ENCODE peak calls at places on chromosomes 3 and 15, in six cellular contexts. L is GM23248, J is HCT116, H is neuronal stem cell, C is fibroblast of lung, R is endothelial cell of umbilical vein. F is an unnamed sample.

GRCh38 chr3:24259901-24260512 is 234.6 kb downstream of the THRB start:
- DNase-seq in R (no peak), L (peak; percentile 78), J (no peak), H (no peak), C (peak; percentile 69), F (peak; percentile 50)

GRCh38 chr3:23324745-23325144 is 121.6 kb downstream of the UBE2E2 start:
- DNase-seq in L (peak; percentile 58), J (no peak), H (no peak), C (peak; percentile 80), R (peak; percentile 77), F (peak; percentile 18)

GRCh38 chr3:148178508-148178907 is 519.2 kb upstream of the AGTR1 start:
- DNase-seq in L (no peak), J (no peak), R (peak; percentile 14), C (peak; percentile 16), H (no peak), F (no peak)

GRCh38 chr3:166283856-166284255 is 446.6 kb upstream of the BCHE start:
- DNase-seq in C (peak; percentile 94), R (peak; percentile 85), J (no peak), L (peak; percentile 38), H (no peak), F (peak; percentile 89)

GRCh38 chr3:178434206-178434805 is 101.9 kb upstream of the KCNMB2 start:
- DNase-seq in C (no peak), H (no peak), L (peak; percentile 19), J (no peak), R (peak; percentile 22), F (peak; percentile 41)

GRCh38 chr3:13684854-13685253 is 135.9 kb downstream of the FBLN2 start:
- DNase-seq in C (no peak), R (no peak), H (no peak), L (no peak), J (no peak), F (no peak)

GRCh38 chr3:136979204-136979603 is 21.4 kb downstream of the IL20RB start:
- DNase-seq in J (no peak), H (no peak), R (no peak), L (no peak), C (no peak), F (no peak)

GRCh38 chr15:33526532-33526931 is 215.8 kb downstream of the RYR3 start:
- DNase-seq in C (no peak), L (no peak), J (no peak), R (no peak), H (no peak), F (no peak)

GRCh38 chr3:106006001-106006400 is 137.2 kb upstream of the CBLB start:
- DNase-seq in C (peak; percentile 97), R (no peak), H (no peak), L (peak; percentile 93), J (no peak), F (peak; percentile 45)

GRCh38 chr15:31303434-31304073 is 23.1 kb upstream of the KLF13 start:
- DNase-seq in J (no peak), R (no peak), L (peak; percentile 42), C (no peak), H (no peak), F (no peak)

GRCh38 chr3:40299721-40300335 is 9.7 kb upstream of the EIF1B start:
- DNase-seq in L (peak; percentile 82), C (peak; percentile 76), H (no peak), J (no peak), R (peak; percentile 58), F (peak; percentile 76)

GRCh38 chr15:99359760-99360159 is 108.5 kb downstream of the LRRC28 start:
- DNase-seq in C (no peak), H (no peak), L (no peak), J (no peak), R (no peak), F (no peak)

GRCh38 chr3:189790658-189791057 is 159.5 kb downstream of the TP63 start:
- DNase-seq in H (no peak), C (no peak), R (peak; percentile 74), L (no peak), J (no peak), F (no peak)

GRCh38 chr15:65954289-65954741 is 85.0 kb downstream of the RAB11A start:
- DNase-seq in J (peak; percentile 31), R (peak; percentile 24), L (peak; percentile 30), C (peak; percentile 88), H (no peak), F (peak; percentile 10)

GRCh38 chr15:20344601-20345400 is 196.8 kb downstream of the GOLGA6L6 start:
- DNase-seq in C (no peak), R (no peak), H (no peak), J (no peak), L (no peak), F (no peak)
- H3K9me3 ChIP-seq in C (peaks cover 33% of the 10 kb centered on the region), R (peaks cover 68% of the 10 kb centered on the region), H (peaks cover 18% of the 10 kb centered on the region), J (peaks cover 77% of the 10 kb centered on the region), L (no peaks in the 10 kb centered on the region), F (peaks cover 5% of the 10 kb centered on the region)

DNA sequence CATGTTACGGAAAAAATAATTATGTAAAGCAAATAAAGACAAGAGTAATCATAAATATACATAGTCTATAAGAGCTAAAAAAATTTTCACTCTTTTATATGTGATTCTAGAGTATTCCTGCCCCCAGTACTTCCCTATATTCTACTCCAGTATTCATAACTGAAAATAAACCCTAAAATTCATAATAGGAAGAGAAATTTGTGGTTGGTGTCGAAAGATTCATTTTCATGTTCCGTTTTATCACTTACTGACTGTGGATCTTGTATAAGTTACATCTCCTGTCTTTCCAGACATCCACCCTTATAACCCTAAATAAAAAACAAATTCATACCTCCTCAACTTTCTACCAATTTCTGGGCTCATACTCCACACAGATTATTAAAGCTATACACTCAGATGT is 16.0 kb upstream of the MBNL1 start:
- DNase-seq in R (no peak), H (no peak), C (no peak), L (no peak), J (no peak), F (no peak)
- H3K4me1 ChIP-seq in R (no peaks in the 10 kb centered on the region), H (no peaks in the 10 kb centered on the region), C (peaks cover 1% of the 10 kb centered on the region), L (peaks cover 5% of the 10 kb centered on the region), J (peaks cover 5% of the 10 kb centered on the region), F (peaks cover 3% of the 10 kb centered on the region)

GRCh38 chr15:52093167-52093538 is 19.4 kb downstream of the BCL2L10 start:
- DNase-seq in J (no peak), C (peak; percentile 21), L (no peak), R (no peak), H (no peak), F (no peak)
- H3K9ac ChIP-seq in J (no peak overlapping the region), C (no peak overlapping the region), L (peak overlapping the region; percentile 75), R (peak overlapping the region; percentile 76), H (no peak overlapping the region), F (peak overlapping the region; percentile 8)

DNA sequence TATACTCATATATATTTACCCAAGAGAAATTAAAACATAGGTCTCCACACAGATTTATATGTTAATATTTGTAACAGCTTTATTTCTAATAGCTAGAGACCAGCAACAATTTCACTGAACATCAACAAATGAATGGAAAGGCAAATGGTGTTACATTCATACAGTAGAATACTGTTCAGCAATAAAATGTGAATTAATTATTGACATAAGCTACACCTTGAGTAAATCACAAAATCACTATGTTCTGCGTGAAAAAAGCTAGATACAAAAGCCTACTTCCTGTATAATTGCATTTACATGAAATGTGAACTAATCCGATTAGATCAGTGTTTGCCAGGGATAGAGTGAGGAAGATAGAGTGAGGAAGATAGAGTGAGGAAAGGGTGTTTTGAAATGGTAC is 945.7 kb downstream of the SQOR start:
- DNase-seq in L (no peak), R (no peak), H (no peak), J (no peak), C (no peak), F (no peak)
- H3K9me3 ChIP-seq in L (no peaks in the 10 kb centered on the region), R (no peaks in the 10 kb centered on the region), H (no peaks in the 10 kb centered on the region), J (peaks cover 31% of the 10 kb centered on the region), C (no peaks in the 10 kb centered on the region), F (no peaks in the 10 kb centered on the region)

GRCh38 chr3:131714585-131715220 is 211.9 kb upstream of the MRPL3 start:
- DNase-seq in L (no peak), R (no peak), C (no peak), H (no peak), J (no peak), F (no peak)

GRCh38 chr3:131716007-131716406 is 213.2 kb upstream of the MRPL3 start:
- DNase-seq in C (no peak), L (peak; percentile 53), J (no peak), R (no peak), H (no peak), F (peak; percentile 1)

GRCh38 chr3:131711114-131711786 is 208.5 kb upstream of the MRPL3 start:
- DNase-seq in L (no peak), C (no peak), J (no peak), H (no peak), R (no peak), F (no peak)

GRCh38 chr3:131713416-131714118 is 210.8 kb upstream of the MRPL3 start:
- DNase-seq in C (no peak), J (no peak), L (no peak), R (no peak), H (no peak), F (no peak)

DNA sequence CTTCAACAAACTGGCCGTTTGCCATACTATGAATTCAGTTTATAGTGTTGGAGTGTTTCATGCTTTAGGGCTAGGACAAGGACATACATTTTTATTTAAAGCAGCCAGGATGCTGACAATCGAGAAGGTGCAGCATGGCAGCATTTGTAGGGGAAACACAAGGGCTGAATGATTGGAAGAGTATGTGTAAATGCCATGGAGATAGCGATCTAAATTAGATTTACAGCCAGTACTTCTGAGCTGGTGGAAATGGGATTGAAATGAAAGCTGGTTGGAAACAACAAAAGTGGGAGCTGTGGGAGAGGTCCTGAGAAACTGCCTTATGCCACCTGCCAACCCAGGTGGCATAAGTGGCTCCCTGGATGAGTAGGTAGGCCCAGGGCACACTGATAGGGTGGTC is 209.9 kb upstream of the MRPL3 start:
- DNase-seq in H (no peak), L (no peak), R (no peak), C (no peak), J (no peak), F (no peak)
- H3K4me1 ChIP-seq in H (peaks cover 3% of the 10 kb centered on the region), L (peaks cover 9% of the 10 kb centered on the region), R (no peaks in the 10 kb centered on the region), C (no peaks in the 10 kb centered on the region), J (no peaks in the 10 kb centered on the region), F (peaks cover 3% of the 10 kb centered on the region)

GRCh38 chr3:42980209-42980608 is 1.1 kb downstream of the GASK1A start:
- DNase-seq in R (no peak), L (peak; percentile 4), H (no peak), J (no peak), C (no peak), F (no peak)
- H3K9ac ChIP-seq in R (no peak overlapping the region), L (no peak overlapping the region), H (no peak overlapping the region), J (no peak overlapping the region), C (no peak overlapping the region), F (peak overlapping the region; percentile 72)

GRCh38 chr15:44873103-44873502 is 83.4 kb upstream of the TERB2 start:
- DNase-seq in C (no peak), H (no peak), J (no peak), R (no peak), L (no peak), F (no peak)
- H3K9me3 ChIP-seq in C (no peaks in the 10 kb centered on the region), H (peaks cover 6% of the 10 kb centered on the region), J (no peaks in the 10 kb centered on the region), R (no peaks in the 10 kb centered on the region), L (no peaks in the 10 kb centered on the region), F (peaks cover 31% of the 10 kb centered on the region)

DNA sequence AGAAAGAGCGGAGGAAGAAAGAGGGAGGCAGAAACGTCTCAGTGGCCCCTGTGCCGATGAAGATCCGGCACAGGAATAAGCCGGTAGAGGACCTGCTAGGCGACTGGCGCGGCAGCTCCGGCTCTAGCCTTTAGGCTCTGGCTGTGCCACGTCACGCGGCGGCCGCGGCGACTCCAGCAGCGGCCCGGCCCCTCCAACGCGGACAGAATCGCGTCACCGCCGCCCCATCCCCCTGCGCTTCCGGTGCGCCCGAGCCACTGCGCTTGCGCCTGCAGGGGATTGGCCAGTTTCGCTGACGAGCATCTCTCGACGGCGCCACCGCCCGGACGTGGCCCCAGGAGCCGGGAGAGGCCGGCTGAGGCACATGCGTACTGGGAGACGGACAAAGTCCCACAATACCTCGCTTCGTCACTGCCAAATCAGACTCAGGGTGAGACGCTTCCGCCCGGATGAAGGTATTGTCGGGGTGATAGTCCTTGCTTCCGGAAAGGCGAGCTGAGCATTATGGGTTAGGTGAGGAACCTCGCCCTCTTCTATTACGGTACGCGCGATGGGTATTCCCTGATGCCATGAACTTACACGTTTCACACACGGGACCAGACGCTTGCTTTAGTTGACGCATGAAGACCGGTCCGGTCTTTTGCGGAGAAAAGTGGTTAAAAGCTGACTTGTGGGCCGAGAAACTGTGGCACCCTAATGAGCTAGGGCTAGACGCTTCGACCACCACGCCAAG is at the start of gene ARF4:
- DNase-seq in L (peak; percentile 99), J (peak; percentile 99), R (peak; percentile 100), H (peak; percentile 98), C (peak; percentile 99), F (peak; percentile 99)
- H3K4me1 ChIP-seq in L (peaks cover 34% of the 10 kb centered on the region), J (peaks cover 17% of the 10 kb centered on the region), R (peaks cover 34% of the 10 kb centered on the region), H (peaks cover 2% of the 10 kb centered on the region), C (peaks cover 5% of the 10 kb centered on the region), F (peaks cover 34% of the 10 kb centered on the region)

F was measured in adipocyte.